ENCODE peak calls at places on chromosomes 4 and X, in ten cellular contexts. X is lung, Q is H9, D is IMR-90, H is A549, V is spleen, G is heart right ventricle, S is lower lobe of right lung, P is cardiac muscle cell, Y is psoas muscle. J is an unnamed sample.

GRCh38 chrX:21479695-21480280 is 105.6 kb downstream of the CNKSR2 start:
- DNase-seq in X (no peak), Q (no peak), D (peak; percentile 54), H (peak; percentile 6), V (no peak), G (peak; percentile 3), S (no peak), P (peak; percentile 70), Y (no peak), J (peak; percentile 11)

GRCh38 chr4:32462944-32463343 is 1742.8 kb downstream of the PCDH7 start:
- DNase-seq in X (no peak), Q (peak; percentile 32), D (peak; percentile 3), H (no peak), V (no peak), G (no peak), S (no peak), P (peak; percentile 49), Y (no peak), J (no peak)

GRCh38 chr4:1330761-1331590 is 16.0 kb upstream of the UVSSA start:
- DNase-seq in X (no peak), Q (no peak), D (no peak), H (no peak), V (peak; percentile 72), G (no peak), S (no peak), P (no peak), Y (peak; percentile 6), J (no peak)

GRCh38 chrX:63784902-63785692 is at the start of gene ARHGEF9:
- DNase-seq in X (no peak), Q (peak; percentile 72), D (no peak), H (no peak), V (peak; percentile 76), G (peak; percentile 5), S (no peak), P (peak; percentile 8), Y (no peak), J (no peak)

GRCh38 chr4:47031011-47031678 is at the start of gene GABRB1:
- DNase-seq in X (peak; percentile 45), Q (peak; percentile 74), D (peak; percentile 61), H (no peak), V (no peak), G (peak; percentile 24), S (peak; percentile 63), P (peak; percentile 55), Y (peak; percentile 22), J (peak; percentile 30)

GRCh38 chr4:19739101-19739651 is 512.5 kb upstream of the SLIT2 start:
- DNase-seq in X (no peak), Q (no peak), D (peak; percentile 95), H (no peak), V (no peak), G (no peak), S (no peak), P (peak; percentile 92), Y (no peak), J (peak; percentile 76)

GRCh38 chr4:30630431-30630830 is 89.7 kb upstream of the PCDH7 start:
- DNase-seq in X (no peak), Q (no peak), D (no peak), H (no peak), V (no peak), G (no peak), S (no peak), P (no peak), Y (no peak), J (no peak)

GRCh38 chr4:38533024-38533556 is 130.9 kb upstream of the KLF3 start:
- DNase-seq in X (no peak), Q (no peak), D (no peak), H (no peak), V (no peak), G (no peak), S (no peak), P (no peak), Y (no peak), J (no peak)

GRCh38 chr4:38371391-38371851 is 292.6 kb upstream of the KLF3 start:
- DNase-seq in X (no peak), Q (no peak), D (peak; percentile 4), H (no peak), V (no peak), G (no peak), S (no peak), P (peak; percentile 68), Y (no peak), J (no peak)

GRCh38 chr4:6331468-6331867 is 61.8 kb downstream of the WFS1 start:
- DNase-seq in X (no peak), Q (no peak), D (no peak), H (no peak), V (no peak), G (no peak), S (no peak), P (no peak), Y (no peak), J (no peak)

GRCh38 chr4:141501931-141502330 is 134.5 kb upstream of the IL15 start:
- DNase-seq in X (no peak), Q (no peak), D (peak; percentile 54), H (no peak), V (no peak), G (no peak), S (no peak), P (peak; percentile 52), Y (no peak), J (no peak)

GRCh38 chr4:159238631-159239030 is 135.8 kb downstream of the RAPGEF2 start:
- DNase-seq in X (no peak), Q (no peak), D (no peak), H (no peak), V (no peak), G (no peak), S (no peak), P (peak; percentile 43), Y (no peak), J (no peak)

GRCh38 chrX:80810365-80810978 is 795 bp upstream of the BRWD3 start:
- DNase-seq in X (no peak), Q (no peak), D (no peak), H (peak; percentile 2), V (no peak), G (no peak), S (no peak), P (peak; percentile 5), Y (no peak), J (no peak)

GRCh38 chrX:136783159-136783558 is 2.4 kb upstream of the ARHGEF6 start:
- DNase-seq in X (no peak), Q (no peak), D (no peak), H (no peak), V (no peak), G (no peak), S (no peak), P (no peak), Y (no peak), J (no peak)

GRCh38 chr4:108031427-108032083 is 41.9 kb downstream of the HADH start:
- DNase-seq in X (no peak), Q (no peak), D (peak; percentile 20), H (no peak), V (no peak), G (no peak), S (no peak), P (no peak), Y (no peak), J (no peak)

DNA sequence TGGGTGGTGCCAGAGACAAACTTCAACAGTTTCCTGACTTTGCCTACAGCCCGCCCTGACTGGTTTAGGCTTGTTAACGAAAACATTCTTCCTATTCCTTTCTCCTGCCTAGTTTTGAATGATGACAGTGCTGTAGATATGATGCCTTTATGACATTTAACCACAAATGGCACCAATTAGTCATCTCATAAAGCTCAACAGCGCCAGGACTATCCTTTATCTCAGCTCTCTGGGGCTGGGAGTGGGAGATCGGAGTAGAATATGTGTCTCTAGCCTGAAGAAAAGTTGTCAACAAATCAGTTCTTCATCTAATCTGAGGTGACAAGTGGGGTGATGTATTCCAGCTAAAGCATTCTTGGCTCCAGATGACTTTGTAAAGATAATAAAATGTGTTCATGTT is 64.6 kb upstream of the SH3RF1 start:
- DNase-seq in X (no peak), Q (no peak), D (peak; percentile 33), H (no peak), V (no peak), G (no peak), S (no peak), P (peak; percentile 87), Y (no peak), J (no peak)
- H3K9me3 ChIP-seq in X (no peaks in the 10 kb centered on the region), Q (no peaks in the 10 kb centered on the region), D (no peaks in the 10 kb centered on the region), H (no peaks in the 10 kb centered on the region), V (no peaks in the 10 kb centered on the region), G (no peaks in the 10 kb centered on the region), S (no peaks in the 10 kb centered on the region), P (no peaks in the 10 kb centered on the region), Y (no peaks in the 10 kb centered on the region), J (peaks cover 4% of the 10 kb centered on the region)

DNA sequence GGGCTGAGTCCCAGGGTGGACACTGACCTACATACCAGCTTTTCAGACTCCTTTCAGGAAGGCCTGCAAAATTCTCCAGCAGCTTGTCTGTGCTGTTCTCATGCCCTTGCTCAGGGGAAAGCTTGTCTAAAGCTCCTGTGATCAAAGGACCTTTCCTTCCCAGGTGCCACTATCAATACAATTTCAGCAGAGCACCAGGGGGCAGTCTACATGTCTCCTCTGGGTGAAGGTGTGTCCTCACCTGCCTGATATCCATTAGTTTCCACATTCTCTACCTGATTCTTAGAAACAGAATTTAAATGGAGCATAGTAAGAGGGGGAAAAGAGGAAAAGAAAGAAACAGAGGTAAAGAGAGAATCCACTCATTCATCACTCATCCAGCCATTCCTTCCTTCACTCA is 114.2 kb downstream of the PPARGC1A start:
- DNase-seq in X (no peak), Q (peak; percentile 34), D (no peak), H (no peak), V (no peak), G (no peak), S (no peak), P (no peak), Y (no peak), J (no peak)
- TF ChIP-seq CTCF in X (no peak), Q (peak; percentile 43), D (no peak), H (no peak), V (no peak), G (no peak), S (no peak), P (no peak), Y (no peak), J (no peak)

DNA sequence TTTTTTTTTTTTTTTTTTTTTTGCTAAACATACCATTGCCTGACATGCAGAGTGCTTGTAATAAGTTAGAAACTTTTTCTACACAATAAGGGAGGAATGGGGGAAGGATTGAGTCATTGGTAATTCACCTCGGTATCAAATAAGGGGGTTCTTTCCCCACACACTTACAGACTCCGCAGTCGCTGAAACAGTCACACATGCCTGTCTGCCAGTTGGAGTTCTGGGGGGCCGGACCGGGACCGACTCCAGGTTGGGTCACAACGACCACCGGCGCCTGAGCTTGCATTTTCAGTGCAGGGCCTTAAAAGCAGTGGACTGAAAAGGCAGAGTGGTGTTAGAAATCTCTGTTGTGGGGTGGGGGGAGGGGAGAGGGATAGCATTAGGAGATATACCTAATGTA is 6.9 kb downstream of the PLAC8 start:
- DNase-seq in X (no peak), Q (no peak), D (no peak), H (no peak), V (no peak), G (no peak), S (no peak), P (no peak), Y (no peak), J (no peak)
- H3K27ac ChIP-seq in X (no peak overlapping the region), Q (no peak overlapping the region), D (no peak overlapping the region), H (no peak overlapping the region), V (peak overlapping the region; percentile 97), G (no peak overlapping the region), S (no peak overlapping the region), P (no peak overlapping the region), Y (no peak overlapping the region), J (no peak overlapping the region)

DNA sequence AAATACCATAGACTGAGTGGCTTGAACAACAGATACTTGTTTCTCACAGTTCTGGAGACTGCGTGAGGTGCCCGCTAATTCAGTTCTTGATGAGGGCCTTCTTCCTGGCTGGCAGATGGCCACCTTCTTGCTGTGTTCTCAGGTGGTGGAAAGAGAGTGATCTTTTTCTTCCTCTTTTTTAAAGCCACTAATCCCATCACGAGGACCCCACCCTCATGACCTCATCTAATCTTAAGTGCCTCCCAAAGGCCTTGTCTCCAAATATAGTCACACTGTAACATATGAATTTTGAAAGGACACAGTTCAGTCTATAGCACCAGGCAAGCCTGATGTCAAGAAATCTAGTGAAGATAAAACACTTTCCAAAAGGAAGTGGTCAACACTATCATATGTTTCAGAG is 12.4 kb downstream of the VAMP7 start:
- DNase-seq in X (no peak), Q (no peak), D (no peak), H (no peak), V (no peak), G (no peak), S (no peak), P (no peak), Y (no peak), J (no peak)
- H3K9me3 ChIP-seq in X (no peaks in the 10 kb centered on the region), Q (peaks cover 29% of the 10 kb centered on the region), D (no peaks in the 10 kb centered on the region), H (no peaks in the 10 kb centered on the region), V (no peaks in the 10 kb centered on the region), G (no peaks in the 10 kb centered on the region), S (no peaks in the 10 kb centered on the region), P (no peaks in the 10 kb centered on the region), Y (no peaks in the 10 kb centered on the region), J (no peaks in the 10 kb centered on the region)